ENCODE peak calls at places on chromosomes 2 and 18, in seven cellular contexts. One of them, this sample, is unnamed.

GRCh38 chr18:57595347-57595746 is 8.8 kb upstream of the FECH start:
- DNase-seq in breast epithelium: no peak
- DNase-seq in fibroblast of lung: no peak
- DNase-seq in cardiac fibroblast: no peak
- DNase-seq in tibial artery: no peak
- DNase-seq in BJ: no peak
- DNase-seq in fibroblast of villous mesenchyme: no peak
- DNase-seq in this sample: no peak

GRCh38 chr2:119417898-119418297 is 13.8 kb upstream of the TMEM37 start:
- DNase-seq in breast epithelium: no peak
- DNase-seq in fibroblast of lung: no peak
- DNase-seq in cardiac fibroblast: no peak
- DNase-seq in tibial artery: no peak
- DNase-seq in BJ: no peak
- DNase-seq in fibroblast of villous mesenchyme: no peak
- DNase-seq in this sample: no peak

GRCh38 chr2:172070936-172071335 is 14.4 kb upstream of the DLX1 start:
- DNase-seq in breast epithelium: no peak
- DNase-seq in fibroblast of lung: no peak
- DNase-seq in cardiac fibroblast: no peak
- DNase-seq in tibial artery: no peak
- DNase-seq in BJ: no peak
- DNase-seq in fibroblast of villous mesenchyme: no peak
- DNase-seq in this sample: no peak

GRCh38 chr2:69570474-69570873 is 73.1 kb downstream of the AAK1 start:
- DNase-seq in breast epithelium: no peak
- DNase-seq in fibroblast of lung: no peak
- DNase-seq in cardiac fibroblast: no peak
- DNase-seq in tibial artery: no peak
- DNase-seq in BJ: no peak
- DNase-seq in fibroblast of villous mesenchyme: no peak
- DNase-seq in this sample: no peak

GRCh38 chr2:231800493-231801091 is 14.3 kb downstream of the COPS7B start:
- DNase-seq in breast epithelium: no peak
- DNase-seq in fibroblast of lung: peak
- DNase-seq in cardiac fibroblast: peak
- DNase-seq in tibial artery: no peak
- DNase-seq in BJ: no peak
- DNase-seq in fibroblast of villous mesenchyme: peak
- DNase-seq in this sample: no peak

GRCh38 chr18:57793630-57793986 is 9.5 kb downstream of the ATP8B1 start:
- DNase-seq in breast epithelium: peak
- DNase-seq in fibroblast of lung: no peak
- DNase-seq in cardiac fibroblast: no peak
- DNase-seq in tibial artery: no peak
- DNase-seq in BJ: no peak
- DNase-seq in fibroblast of villous mesenchyme: no peak
- DNase-seq in this sample: no peak

GRCh38 chr2:25250331-25251031 is 82.1 kb upstream of the POMC start:
- DNase-seq in breast epithelium: no peak
- DNase-seq in fibroblast of lung: peak
- DNase-seq in cardiac fibroblast: peak
- DNase-seq in tibial artery: no peak
- DNase-seq in BJ: peak
- DNase-seq in fibroblast of villous mesenchyme: no peak
- DNase-seq in this sample: peak

GRCh38 chr2:233173115-233173514 is 78.4 kb upstream of the ATG16L1 start:
- DNase-seq in breast epithelium: no peak
- DNase-seq in fibroblast of lung: no peak
- DNase-seq in cardiac fibroblast: no peak
- DNase-seq in tibial artery: no peak
- DNase-seq in BJ: no peak
- DNase-seq in fibroblast of villous mesenchyme: no peak
- DNase-seq in this sample: no peak

GRCh38 chr2:148509703-148510036 is 134.9 kb upstream of the EPC2 start:
- DNase-seq in breast epithelium: no peak
- DNase-seq in fibroblast of lung: no peak
- DNase-seq in cardiac fibroblast: no peak
- DNase-seq in tibial artery: no peak
- DNase-seq in BJ: no peak
- DNase-seq in fibroblast of villous mesenchyme: no peak
- DNase-seq in this sample: no peak
- TF ChIP-seq CTCF in breast epithelium: no peak
- TF ChIP-seq CTCF in fibroblast of lung: no peak
- TF ChIP-seq CTCF in cardiac fibroblast: no peak
- TF ChIP-seq CTCF in tibial artery: no peak
- TF ChIP-seq CTCF in BJ: no peak
- TF ChIP-seq CTCF in fibroblast of villous mesenchyme: no peak
- TF ChIP-seq CTCF in this sample: no peak

GRCh38 chr2:20106746-20107145 is 55.3 kb upstream of the LAPTM4A start:
- DNase-seq in breast epithelium: peak
- DNase-seq in fibroblast of lung: peak
- DNase-seq in cardiac fibroblast: no peak
- DNase-seq in tibial artery: no peak
- DNase-seq in BJ: no peak
- DNase-seq in fibroblast of villous mesenchyme: no peak
- DNase-seq in this sample: no peak
- TF ChIP-seq CTCF in breast epithelium: peak
- TF ChIP-seq CTCF in fibroblast of lung: peak
- TF ChIP-seq CTCF in cardiac fibroblast: peak
- TF ChIP-seq CTCF in tibial artery: no peak
- TF ChIP-seq CTCF in BJ: peak
- TF ChIP-seq CTCF in fibroblast of villous mesenchyme: peak
- TF ChIP-seq CTCF in this sample: peak

DNA sequence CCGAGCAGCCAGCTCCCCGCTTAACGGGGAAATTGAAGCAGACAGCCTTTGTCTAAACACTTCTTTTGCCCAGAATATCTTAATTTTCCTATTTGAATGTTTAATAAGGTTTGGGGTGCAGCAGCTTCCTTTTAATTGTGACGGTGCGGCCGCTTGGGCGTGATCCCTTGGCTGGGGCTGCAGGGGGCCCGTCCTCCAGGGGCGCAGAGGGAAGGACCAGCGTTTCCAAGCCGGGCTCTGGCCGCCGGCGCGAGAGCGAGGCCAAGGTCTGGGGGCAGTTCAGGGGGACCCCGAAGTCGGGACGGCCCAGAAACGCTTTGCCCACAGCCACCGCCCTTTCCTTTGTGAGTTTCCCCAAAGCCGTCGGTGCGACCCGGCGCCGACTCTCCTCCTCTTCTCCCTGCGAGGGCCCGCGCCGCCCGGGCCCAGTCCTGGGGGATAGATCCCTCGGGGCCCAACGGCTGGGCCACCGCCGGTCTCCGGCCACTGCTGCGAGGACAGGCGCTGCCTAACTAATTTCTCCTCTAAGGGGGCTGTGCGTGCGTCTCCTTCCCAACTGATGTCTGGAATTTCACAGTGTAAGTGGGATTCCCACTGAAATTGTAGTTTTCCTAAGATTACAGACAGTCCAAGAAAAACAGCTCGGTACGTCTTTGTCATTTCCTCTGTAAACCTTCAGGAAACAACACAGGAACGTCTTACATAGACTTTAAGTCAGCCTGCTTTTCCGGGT is 139.7 kb upstream of the SIX3 start:
- DNase-seq in breast epithelium: no peak
- DNase-seq in fibroblast of lung: peak
- DNase-seq in cardiac fibroblast: peak
- DNase-seq in tibial artery: no peak
- DNase-seq in BJ: no peak
- DNase-seq in fibroblast of villous mesenchyme: no peak
- DNase-seq in this sample: no peak
- TF ChIP-seq CTCF in breast epithelium: no peak
- TF ChIP-seq CTCF in fibroblast of lung: no peak
- TF ChIP-seq CTCF in cardiac fibroblast: no peak
- TF ChIP-seq CTCF in tibial artery: no peak
- TF ChIP-seq CTCF in BJ: no peak
- TF ChIP-seq CTCF in fibroblast of villous mesenchyme: no peak
- TF ChIP-seq CTCF in this sample: no peak

DNA sequence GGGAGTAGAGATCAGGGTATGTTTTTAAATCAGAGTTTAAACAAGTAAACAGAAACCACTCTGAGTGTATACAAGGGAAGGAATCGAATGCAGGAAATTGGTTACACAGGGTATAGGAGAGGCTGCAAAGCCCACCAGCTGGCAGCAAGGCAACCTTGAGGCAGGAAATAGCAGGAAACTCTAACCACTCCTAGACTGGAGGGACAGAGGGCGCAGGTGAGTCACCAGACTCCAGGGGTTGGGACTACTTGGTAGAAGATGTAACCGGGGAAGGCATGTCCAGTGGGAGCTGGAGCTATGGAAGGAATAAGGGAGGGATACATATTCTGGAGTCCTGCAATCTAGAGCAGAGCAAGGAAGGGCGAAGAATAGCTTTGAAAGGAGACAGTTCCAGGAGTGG is 152.3 kb downstream of the MEIS1 start:
- DNase-seq in breast epithelium: no peak
- DNase-seq in fibroblast of lung: no peak
- DNase-seq in cardiac fibroblast: no peak
- DNase-seq in tibial artery: no peak
- DNase-seq in BJ: no peak
- DNase-seq in fibroblast of villous mesenchyme: peak
- DNase-seq in this sample: no peak
- TF ChIP-seq CTCF in breast epithelium: no peak
- TF ChIP-seq CTCF in fibroblast of lung: no peak
- TF ChIP-seq CTCF in cardiac fibroblast: peak
- TF ChIP-seq CTCF in tibial artery: no peak
- TF ChIP-seq CTCF in BJ: no peak
- TF ChIP-seq CTCF in fibroblast of villous mesenchyme: peak
- TF ChIP-seq CTCF in this sample: peak

GRCh38 chr18:23077493-23078256 is 57.6 kb upstream of the CABLES1 start:
- DNase-seq in breast epithelium: peak
- DNase-seq in fibroblast of lung: no peak
- DNase-seq in cardiac fibroblast: peak
- DNase-seq in tibial artery: no peak
- DNase-seq in BJ: no peak
- DNase-seq in fibroblast of villous mesenchyme: peak
- DNase-seq in this sample: no peak
- TF ChIP-seq CTCF in breast epithelium: peak
- TF ChIP-seq CTCF in fibroblast of lung: no peak
- TF ChIP-seq CTCF in cardiac fibroblast: no peak
- TF ChIP-seq CTCF in tibial artery: no peak
- TF ChIP-seq CTCF in BJ: no peak
- TF ChIP-seq CTCF in fibroblast of villous mesenchyme: peak
- TF ChIP-seq CTCF in this sample: no peak

GRCh38 chr2:163467206-163467605 is 268.6 kb downstream of the FIGN start:
- DNase-seq in breast epithelium: no peak
- DNase-seq in fibroblast of lung: no peak
- DNase-seq in cardiac fibroblast: no peak
- DNase-seq in tibial artery: no peak
- DNase-seq in BJ: no peak
- DNase-seq in fibroblast of villous mesenchyme: no peak
- DNase-seq in this sample: no peak

GRCh38 chr2:163469561-163469962 is 266.2 kb downstream of the FIGN start:
- DNase-seq in breast epithelium: no peak
- DNase-seq in fibroblast of lung: no peak
- DNase-seq in cardiac fibroblast: peak
- DNase-seq in tibial artery: no peak
- DNase-seq in BJ: peak
- DNase-seq in fibroblast of villous mesenchyme: peak
- DNase-seq in this sample: no peak

GRCh38 chr2:163474319-163474744 is 261.5 kb downstream of the FIGN start:
- DNase-seq in breast epithelium: no peak
- DNase-seq in fibroblast of lung: no peak
- DNase-seq in cardiac fibroblast: no peak
- DNase-seq in tibial artery: no peak
- DNase-seq in BJ: no peak
- DNase-seq in fibroblast of villous mesenchyme: no peak
- DNase-seq in this sample: no peak

GRCh38 chr2:163475815-163476214 is 260.0 kb downstream of the FIGN start:
- DNase-seq in breast epithelium: no peak
- DNase-seq in fibroblast of lung: no peak
- DNase-seq in cardiac fibroblast: no peak
- DNase-seq in tibial artery: no peak
- DNase-seq in BJ: no peak
- DNase-seq in fibroblast of villous mesenchyme: no peak
- DNase-seq in this sample: no peak

GRCh38 chr2:163471947-163472346 is 263.9 kb downstream of the FIGN start:
- DNase-seq in breast epithelium: no peak
- DNase-seq in fibroblast of lung: peak
- DNase-seq in cardiac fibroblast: peak
- DNase-seq in tibial artery: no peak
- DNase-seq in BJ: no peak
- DNase-seq in fibroblast of villous mesenchyme: peak
- DNase-seq in this sample: no peak
- TF ChIP-seq CTCF in breast epithelium: no peak
- TF ChIP-seq CTCF in fibroblast of lung: peak
- TF ChIP-seq CTCF in cardiac fibroblast: peak
- TF ChIP-seq CTCF in tibial artery: no peak
- TF ChIP-seq CTCF in BJ: peak
- TF ChIP-seq CTCF in fibroblast of villous mesenchyme: peak
- TF ChIP-seq CTCF in this sample: peak